ENCODE peak calls at places on chromosomes 16 and 17, in six cellular contexts. One of them, this sample, is unnamed.

GRCh38 chr17:70258465-70258864 is 89.1 kb downstream of the KCNJ2 start:
- DNase-seq in HuH-7: no peak
- DNase-seq in stimulated activated CD8-positive, alpha-beta memory T cell treated with anti-CD3 and anti-CD28 coated beads, Interleukin-2, amount 100 ng/mL, for 48 hours: no peak
- DNase-seq in AG10803: no peak
- DNase-seq in GDM1: no peak
- DNase-seq in T-helper 1 cell: no peak
- DNase-seq in this sample: no peak

GRCh38 chr16:27243725-27244362 is 24.7 kb downstream of the NSMCE1 start:
- DNase-seq in HuH-7: no peak
- DNase-seq in stimulated activated CD8-positive, alpha-beta memory T cell treated with anti-CD3 and anti-CD28 coated beads, Interleukin-2, amount 100 ng/mL, for 48 hours: no peak
- DNase-seq in AG10803: no peak
- DNase-seq in GDM1: no peak
- DNase-seq in T-helper 1 cell: no peak
- DNase-seq in this sample: no peak

GRCh38 chr16:77556203-77556602 is 121.4 kb upstream of the ADAMTS18 start:
- DNase-seq in HuH-7: no peak
- DNase-seq in stimulated activated CD8-positive, alpha-beta memory T cell treated with anti-CD3 and anti-CD28 coated beads, Interleukin-2, amount 100 ng/mL, for 48 hours: no peak
- DNase-seq in AG10803: peak; percentile 46
- DNase-seq in GDM1: no peak
- DNase-seq in T-helper 1 cell: no peak
- DNase-seq in this sample: no peak

GRCh38 chr16:66512589-66513404 is 37.1 kb downstream of the TK2 start:
- DNase-seq in HuH-7: no peak
- DNase-seq in stimulated activated CD8-positive, alpha-beta memory T cell treated with anti-CD3 and anti-CD28 coated beads, Interleukin-2, amount 100 ng/mL, for 48 hours: no peak
- DNase-seq in AG10803: peak; percentile 71
- DNase-seq in GDM1: no peak
- DNase-seq in T-helper 1 cell: no peak
- DNase-seq in this sample: no peak

GRCh38 chr16:58515871-58516767 is 802 bp downstream of the SETD6 start:
- DNase-seq in HuH-7: peak; percentile 34
- DNase-seq in stimulated activated CD8-positive, alpha-beta memory T cell treated with anti-CD3 and anti-CD28 coated beads, Interleukin-2, amount 100 ng/mL, for 48 hours: peak; percentile 34
- DNase-seq in AG10803: no peak
- DNase-seq in GDM1: no peak
- DNase-seq in T-helper 1 cell: no peak
- DNase-seq in this sample: peak; percentile 67

GRCh38 chr16:66263973-66264310 is 102.5 kb upstream of the CDH5 start:
- DNase-seq in HuH-7: no peak
- DNase-seq in stimulated activated CD8-positive, alpha-beta memory T cell treated with anti-CD3 and anti-CD28 coated beads, Interleukin-2, amount 100 ng/mL, for 48 hours: no peak
- DNase-seq in AG10803: no peak
- DNase-seq in GDM1: no peak
- DNase-seq in T-helper 1 cell: no peak
- DNase-seq in this sample: no peak

GRCh38 chr17:40399185-40399584 is 18.5 kb downstream of the TOP2A start:
- DNase-seq in HuH-7: no peak
- DNase-seq in stimulated activated CD8-positive, alpha-beta memory T cell treated with anti-CD3 and anti-CD28 coated beads, Interleukin-2, amount 100 ng/mL, for 48 hours: no peak
- DNase-seq in AG10803: peak; percentile 70
- DNase-seq in GDM1: peak; percentile 30
- DNase-seq in T-helper 1 cell: no peak
- DNase-seq in this sample: peak; percentile 56

GRCh38 chr17:50926523-50926922 is 60.4 kb upstream of the TOB1 start:
- DNase-seq in HuH-7: no peak
- DNase-seq in stimulated activated CD8-positive, alpha-beta memory T cell treated with anti-CD3 and anti-CD28 coated beads, Interleukin-2, amount 100 ng/mL, for 48 hours: no peak
- DNase-seq in AG10803: no peak
- DNase-seq in GDM1: no peak
- DNase-seq in T-helper 1 cell: no peak
- DNase-seq in this sample: no peak

GRCh38 chr16:12881771-12882170 is 19.6 kb upstream of the SHISA9 start:
- DNase-seq in HuH-7: no peak
- DNase-seq in stimulated activated CD8-positive, alpha-beta memory T cell treated with anti-CD3 and anti-CD28 coated beads, Interleukin-2, amount 100 ng/mL, for 48 hours: no peak
- DNase-seq in AG10803: peak; percentile 59
- DNase-seq in GDM1: no peak
- DNase-seq in T-helper 1 cell: no peak
- DNase-seq in this sample: no peak

GRCh38 chr16:70777973-70778406 is 23.0 kb downstream of the VAC14 start:
- DNase-seq in HuH-7: no peak
- DNase-seq in stimulated activated CD8-positive, alpha-beta memory T cell treated with anti-CD3 and anti-CD28 coated beads, Interleukin-2, amount 100 ng/mL, for 48 hours: no peak
- DNase-seq in AG10803: peak; percentile 28
- DNase-seq in GDM1: no peak
- DNase-seq in T-helper 1 cell: no peak
- DNase-seq in this sample: no peak

GRCh38 chr16:1613240-1613639 is 1.1 kb downstream of the CRAMP1 start:
- DNase-seq in HuH-7: peak; percentile 8
- DNase-seq in stimulated activated CD8-positive, alpha-beta memory T cell treated with anti-CD3 and anti-CD28 coated beads, Interleukin-2, amount 100 ng/mL, for 48 hours: no peak
- DNase-seq in AG10803: no peak
- DNase-seq in GDM1: no peak
- DNase-seq in T-helper 1 cell: no peak
- DNase-seq in this sample: no peak

GRCh38 chr17:48626470-48627241 is 498 bp upstream of the HOXB9 start:
- DNase-seq in HuH-7: peak; percentile 80
- DNase-seq in stimulated activated CD8-positive, alpha-beta memory T cell treated with anti-CD3 and anti-CD28 coated beads, Interleukin-2, amount 100 ng/mL, for 48 hours: no peak
- DNase-seq in AG10803: peak; percentile 81
- DNase-seq in GDM1: no peak
- DNase-seq in T-helper 1 cell: no peak
- DNase-seq in this sample: no peak

GRCh38 chr17:29369831-29370735 is 20.1 kb upstream of the TAOK1 start:
- DNase-seq in HuH-7: peak; percentile 78
- DNase-seq in stimulated activated CD8-positive, alpha-beta memory T cell treated with anti-CD3 and anti-CD28 coated beads, Interleukin-2, amount 100 ng/mL, for 48 hours: peak; percentile 8
- DNase-seq in AG10803: peak; percentile 79
- DNase-seq in GDM1: peak; percentile 6
- DNase-seq in T-helper 1 cell: peak; percentile 43
- DNase-seq in this sample: peak; percentile 72

GRCh38 chr17:7629939-7630571 is at the start of gene SHBG:
- DNase-seq in HuH-7: no peak
- DNase-seq in stimulated activated CD8-positive, alpha-beta memory T cell treated with anti-CD3 and anti-CD28 coated beads, Interleukin-2, amount 100 ng/mL, for 48 hours: no peak
- DNase-seq in AG10803: no peak
- DNase-seq in GDM1: no peak
- DNase-seq in T-helper 1 cell: no peak
- DNase-seq in this sample: no peak

GRCh38 chr17:65987988-65988387 is 203.9 kb downstream of the CEP112 start:
- DNase-seq in HuH-7: peak; percentile 19
- DNase-seq in stimulated activated CD8-positive, alpha-beta memory T cell treated with anti-CD3 and anti-CD28 coated beads, Interleukin-2, amount 100 ng/mL, for 48 hours: no peak
- DNase-seq in AG10803: peak; percentile 26
- DNase-seq in GDM1: no peak
- DNase-seq in T-helper 1 cell: no peak
- DNase-seq in this sample: peak; percentile 62

GRCh38 chr17:79781012-79781665 is 3.2 kb downstream of the CBX2 start:
- DNase-seq in HuH-7: no peak
- DNase-seq in stimulated activated CD8-positive, alpha-beta memory T cell treated with anti-CD3 and anti-CD28 coated beads, Interleukin-2, amount 100 ng/mL, for 48 hours: no peak
- DNase-seq in AG10803: no peak
- DNase-seq in GDM1: no peak
- DNase-seq in T-helper 1 cell: no peak
- DNase-seq in this sample: no peak

GRCh38 chr16:49021136-49021535 is 260.5 kb downstream of the CBLN1 start:
- DNase-seq in HuH-7: no peak
- DNase-seq in stimulated activated CD8-positive, alpha-beta memory T cell treated with anti-CD3 and anti-CD28 coated beads, Interleukin-2, amount 100 ng/mL, for 48 hours: no peak
- DNase-seq in AG10803: peak; percentile 81
- DNase-seq in GDM1: no peak
- DNase-seq in T-helper 1 cell: no peak
- DNase-seq in this sample: no peak

GRCh38 chr17:9427460-9428315 is 147.9 kb downstream of the STX8 start:
- DNase-seq in HuH-7: no peak
- DNase-seq in stimulated activated CD8-positive, alpha-beta memory T cell treated with anti-CD3 and anti-CD28 coated beads, Interleukin-2, amount 100 ng/mL, for 48 hours: no peak
- DNase-seq in AG10803: no peak
- DNase-seq in GDM1: no peak
- DNase-seq in T-helper 1 cell: no peak
- DNase-seq in this sample: no peak

GRCh38 chr16:84021488-84021887 is 21.1 kb downstream of the SLC38A8 start:
- DNase-seq in HuH-7: no peak
- DNase-seq in stimulated activated CD8-positive, alpha-beta memory T cell treated with anti-CD3 and anti-CD28 coated beads, Interleukin-2, amount 100 ng/mL, for 48 hours: no peak
- DNase-seq in AG10803: no peak
- DNase-seq in GDM1: no peak
- DNase-seq in T-helper 1 cell: no peak
- DNase-seq in this sample: no peak

GRCh38 chr17:10738516-10739258 is 8.9 kb upstream of the TMEM220 start:
- DNase-seq in HuH-7: no peak
- DNase-seq in stimulated activated CD8-positive, alpha-beta memory T cell treated with anti-CD3 and anti-CD28 coated beads, Interleukin-2, amount 100 ng/mL, for 48 hours: no peak
- DNase-seq in AG10803: no peak
- DNase-seq in GDM1: no peak
- DNase-seq in T-helper 1 cell: no peak
- DNase-seq in this sample: no peak

GRCh38 chr17:45298546-45299285 is 18.1 kb downstream of the MAP3K14 start:
- DNase-seq in HuH-7: no peak
- DNase-seq in stimulated activated CD8-positive, alpha-beta memory T cell treated with anti-CD3 and anti-CD28 coated beads, Interleukin-2, amount 100 ng/mL, for 48 hours: no peak
- DNase-seq in AG10803: no peak
- DNase-seq in GDM1: no peak
- DNase-seq in T-helper 1 cell: no peak
- DNase-seq in this sample: peak; percentile 36

GRCh38 chr16:68790130-68790761 is 53.1 kb upstream of the TANGO6 start:
- DNase-seq in HuH-7: peak; percentile 72
- DNase-seq in stimulated activated CD8-positive, alpha-beta memory T cell treated with anti-CD3 and anti-CD28 coated beads, Interleukin-2, amount 100 ng/mL, for 48 hours: no peak
- DNase-seq in AG10803: peak; percentile 84
- DNase-seq in GDM1: no peak
- DNase-seq in T-helper 1 cell: no peak
- DNase-seq in this sample: no peak

GRCh38 chr17:80957461-80957941 is 34.1 kb upstream of the CHMP6 start:
- DNase-seq in HuH-7: no peak
- DNase-seq in stimulated activated CD8-positive, alpha-beta memory T cell treated with anti-CD3 and anti-CD28 coated beads, Interleukin-2, amount 100 ng/mL, for 48 hours: no peak
- DNase-seq in AG10803: no peak
- DNase-seq in GDM1: no peak
- DNase-seq in T-helper 1 cell: no peak
- DNase-seq in this sample: no peak

GRCh38 chr16:86946396-86946795 is 368.0 kb downstream of the FOXL1 start:
- DNase-seq in HuH-7: no peak
- DNase-seq in stimulated activated CD8-positive, alpha-beta memory T cell treated with anti-CD3 and anti-CD28 coated beads, Interleukin-2, amount 100 ng/mL, for 48 hours: no peak
- DNase-seq in AG10803: peak; percentile 28
- DNase-seq in GDM1: no peak
- DNase-seq in T-helper 1 cell: no peak
- DNase-seq in this sample: no peak

GRCh38 chr17:27294689-27295630 is 1.0 kb downstream of the WSB1 start:
- DNase-seq in HuH-7: peak; percentile 37
- DNase-seq in stimulated activated CD8-positive, alpha-beta memory T cell treated with anti-CD3 and anti-CD28 coated beads, Interleukin-2, amount 100 ng/mL, for 48 hours: no peak
- DNase-seq in AG10803: peak; percentile 84
- DNase-seq in GDM1: peak; percentile 67
- DNase-seq in T-helper 1 cell: peak; percentile 41
- DNase-seq in this sample: peak; percentile 80

GRCh38 chr17:54933921-54934320 is 33.3 kb downstream of the TOM1L1 start:
- DNase-seq in HuH-7: no peak
- DNase-seq in stimulated activated CD8-positive, alpha-beta memory T cell treated with anti-CD3 and anti-CD28 coated beads, Interleukin-2, amount 100 ng/mL, for 48 hours: no peak
- DNase-seq in AG10803: no peak
- DNase-seq in GDM1: no peak
- DNase-seq in T-helper 1 cell: no peak
- DNase-seq in this sample: no peak

GRCh38 chr16:842061-842476 is 41.5 kb upstream of the GNG13 start:
- DNase-seq in HuH-7: no peak
- DNase-seq in stimulated activated CD8-positive, alpha-beta memory T cell treated with anti-CD3 and anti-CD28 coated beads, Interleukin-2, amount 100 ng/mL, for 48 hours: no peak
- DNase-seq in AG10803: no peak
- DNase-seq in GDM1: no peak
- DNase-seq in T-helper 1 cell: no peak
- DNase-seq in this sample: no peak

GRCh38 chr16:56191807-56192643 is 736 bp downstream of the GNAO1 start:
- DNase-seq in HuH-7: no peak
- DNase-seq in stimulated activated CD8-positive, alpha-beta memory T cell treated with anti-CD3 and anti-CD28 coated beads, Interleukin-2, amount 100 ng/mL, for 48 hours: no peak
- DNase-seq in AG10803: no peak
- DNase-seq in GDM1: no peak
- DNase-seq in T-helper 1 cell: no peak
- DNase-seq in this sample: no peak

GRCh38 chr16:2513405-2514332 is at the start of gene ATP6V0C:
- DNase-seq in HuH-7: peak; percentile 91
- DNase-seq in stimulated activated CD8-positive, alpha-beta memory T cell treated with anti-CD3 and anti-CD28 coated beads, Interleukin-2, amount 100 ng/mL, for 48 hours: peak; percentile 84
- DNase-seq in AG10803: peak; percentile 84
- DNase-seq in GDM1: peak; percentile 88
- DNase-seq in T-helper 1 cell: peak; percentile 85
- DNase-seq in this sample: peak; percentile 95

GRCh38 chr17:75238684-75239191 is 22.7 kb downstream of the GGA3 start:
- DNase-seq in HuH-7: peak; percentile 90
- DNase-seq in stimulated activated CD8-positive, alpha-beta memory T cell treated with anti-CD3 and anti-CD28 coated beads, Interleukin-2, amount 100 ng/mL, for 48 hours: peak; percentile 37
- DNase-seq in AG10803: peak; percentile 67
- DNase-seq in GDM1: peak; percentile 41
- DNase-seq in T-helper 1 cell: peak; percentile 53
- DNase-seq in this sample: peak; percentile 86

GRCh38 chr16:69567031-69567680 is 1.4 kb downstream of the NFAT5 start:
- DNase-seq in HuH-7: no peak
- DNase-seq in stimulated activated CD8-positive, alpha-beta memory T cell treated with anti-CD3 and anti-CD28 coated beads, Interleukin-2, amount 100 ng/mL, for 48 hours: no peak
- DNase-seq in AG10803: no peak
- DNase-seq in GDM1: no peak
- DNase-seq in T-helper 1 cell: no peak
- DNase-seq in this sample: peak; percentile 41

GRCh38 chr16:58658796-58659211 is 25.8 kb downstream of the SLC38A7 start:
- DNase-seq in HuH-7: no peak
- DNase-seq in stimulated activated CD8-positive, alpha-beta memory T cell treated with anti-CD3 and anti-CD28 coated beads, Interleukin-2, amount 100 ng/mL, for 48 hours: no peak
- DNase-seq in AG10803: peak; percentile 35
- DNase-seq in GDM1: no peak
- DNase-seq in T-helper 1 cell: no peak
- DNase-seq in this sample: no peak

GRCh38 chr16:84062734-84063640 is 20.4 kb upstream of the SLC38A8 start:
- DNase-seq in HuH-7: peak; percentile 91
- DNase-seq in stimulated activated CD8-positive, alpha-beta memory T cell treated with anti-CD3 and anti-CD28 coated beads, Interleukin-2, amount 100 ng/mL, for 48 hours: peak; percentile 59
- DNase-seq in AG10803: peak; percentile 69
- DNase-seq in GDM1: peak; percentile 4
- DNase-seq in T-helper 1 cell: peak; percentile 58
- DNase-seq in this sample: peak; percentile 41

GRCh38 chr16:534089-534635 is 6.7 kb downstream of the CAPN15 start:
- DNase-seq in HuH-7: no peak
- DNase-seq in stimulated activated CD8-positive, alpha-beta memory T cell treated with anti-CD3 and anti-CD28 coated beads, Interleukin-2, amount 100 ng/mL, for 48 hours: no peak
- DNase-seq in AG10803: no peak
- DNase-seq in GDM1: no peak
- DNase-seq in T-helper 1 cell: no peak
- DNase-seq in this sample: no peak

GRCh38 chr16:23835390-23836077 is at the start of gene PRKCB:
- DNase-seq in HuH-7: no peak
- DNase-seq in stimulated activated CD8-positive, alpha-beta memory T cell treated with anti-CD3 and anti-CD28 coated beads, Interleukin-2, amount 100 ng/mL, for 48 hours: peak; percentile 84
- DNase-seq in AG10803: peak; percentile 8
- DNase-seq in GDM1: peak; percentile 85
- DNase-seq in T-helper 1 cell: peak; percentile 83
- DNase-seq in this sample: peak; percentile 92

GRCh38 chr16:70158261-70158939 is 15.2 kb upstream of the CLEC18C start:
- DNase-seq in HuH-7: peak; percentile 46
- DNase-seq in stimulated activated CD8-positive, alpha-beta memory T cell treated with anti-CD3 and anti-CD28 coated beads, Interleukin-2, amount 100 ng/mL, for 48 hours: no peak
- DNase-seq in AG10803: no peak
- DNase-seq in GDM1: no peak
- DNase-seq in T-helper 1 cell: no peak
- DNase-seq in this sample: no peak

GRCh38 chr17:4485676-4486646 is 12.7 kb upstream of the SPNS2 start:
- DNase-seq in HuH-7: no peak
- DNase-seq in stimulated activated CD8-positive, alpha-beta memory T cell treated with anti-CD3 and anti-CD28 coated beads, Interleukin-2, amount 100 ng/mL, for 48 hours: peak; percentile 41
- DNase-seq in AG10803: no peak
- DNase-seq in GDM1: no peak
- DNase-seq in T-helper 1 cell: peak; percentile 25
- DNase-seq in this sample: no peak

GRCh38 chr17:33639103-33639991 is 346.3 kb upstream of the ASIC2 start:
- DNase-seq in HuH-7: no peak
- DNase-seq in stimulated activated CD8-positive, alpha-beta memory T cell treated with anti-CD3 and anti-CD28 coated beads, Interleukin-2, amount 100 ng/mL, for 48 hours: no peak
- DNase-seq in AG10803: no peak
- DNase-seq in GDM1: no peak
- DNase-seq in T-helper 1 cell: no peak
- DNase-seq in this sample: no peak

GRCh38 chr17:78034429-78035091 is 76.1 kb downstream of the TNRC6C start:
- DNase-seq in HuH-7: no peak
- DNase-seq in stimulated activated CD8-positive, alpha-beta memory T cell treated with anti-CD3 and anti-CD28 coated beads, Interleukin-2, amount 100 ng/mL, for 48 hours: no peak
- DNase-seq in AG10803: peak; percentile 45
- DNase-seq in GDM1: no peak
- DNase-seq in T-helper 1 cell: no peak
- DNase-seq in this sample: no peak

GRCh38 chr17:77839324-77840155 is 119.0 kb upstream of the TNRC6C start:
- DNase-seq in HuH-7: no peak
- DNase-seq in stimulated activated CD8-positive, alpha-beta memory T cell treated with anti-CD3 and anti-CD28 coated beads, Interleukin-2, amount 100 ng/mL, for 48 hours: no peak
- DNase-seq in AG10803: no peak
- DNase-seq in GDM1: no peak
- DNase-seq in T-helper 1 cell: no peak
- DNase-seq in this sample: no peak

This sample was measured in GM12865.